ENCODE peak calls at places on chromosomes 3 and 15, in nine cellular contexts. Z, Q, U, W, A, D, I, V and M are unnamed samples.

GRCh38 chr15:68492855-68493254 is 60.9 kb upstream of the ITGA11 start:
- DNase-seq in Z (no peak), Q (no peak), U (no peak), W (no peak), A (no peak), D (no peak), I (no peak), V (no peak), M (no peak)

GRCh38 chr3:28651159-28651558 is 302.5 kb upstream of the AZI2 start:
- DNase-seq in Z (no peak), Q (no peak), U (peak), W (no peak), A (no peak), D (no peak), I (no peak), V (peak), M (no peak)

GRCh38 chr15:57440167-57440566 is 63.9 kb downstream of the CGNL1 start:
- DNase-seq in Z (no peak), Q (no peak), U (no peak), W (no peak), A (no peak), D (no peak), I (no peak), V (no peak), M (no peak)

GRCh38 chr15:78364233-78364632 is 24.1 kb downstream of the CRABP1 start:
- DNase-seq in Z (no peak), Q (no peak), U (peak), W (no peak), A (no peak), D (no peak), I (no peak), V (peak), M (no peak)

GRCh38 chr3:61178167-61178566 is 73.1 kb downstream of the FHIT start:
- DNase-seq in Z (no peak), Q (no peak), U (no peak), W (no peak), A (no peak), D (no peak), I (no peak), V (no peak), M (no peak)

GRCh38 chr3:86958534-86958933 is 32.4 kb downstream of the VGLL3 start:
- DNase-seq in Z (no peak), Q (no peak), U (peak), W (no peak), A (no peak), D (no peak), I (no peak), V (no peak), M (no peak)

GRCh38 chr3:155354658-155355057 is 61.2 kb upstream of the STRIT1 start:
- DNase-seq in Z (peak), Q (no peak), U (no peak), W (no peak), A (no peak), D (no peak), I (no peak), V (no peak), M (no peak)

GRCh38 chr3:129934234-129935123 is 40.0 kb upstream of the TRH start:
- DNase-seq in Z (peak), Q (no peak), U (peak), W (peak), A (peak), D (peak), I (no peak), V (peak), M (no peak)

GRCh38 chr3:149368850-149369497 is 8.5 kb downstream of the TM4SF1 start:
- DNase-seq in Z (no peak), Q (no peak), U (peak), W (no peak), A (no peak), D (no peak), I (no peak), V (no peak), M (no peak)

GRCh38 chr3:54138937-54139547 is 16.7 kb downstream of the CACNA2D3 start:
- DNase-seq in Z (no peak), Q (no peak), U (no peak), W (no peak), A (no peak), D (no peak), I (no peak), V (no peak), M (no peak)

GRCh38 chr3:48798998-48799397 is 48.7 kb downstream of the PRKAR2A start:
- DNase-seq in Z (no peak), Q (no peak), U (no peak), W (peak), A (no peak), D (no peak), I (peak), V (no peak), M (no peak)

GRCh38 chr3:71972031-71972430 is 187.1 kb upstream of the PROK2 start:
- DNase-seq in Z (no peak), Q (no peak), U (peak), W (no peak), A (no peak), D (no peak), I (no peak), V (peak), M (no peak)

GRCh38 chr15:93035953-93036810 is 52.8 kb downstream of the RGMA start:
- DNase-seq in Z (peak), Q (peak), U (peak), W (peak), A (no peak), D (peak), I (peak), V (peak), M (no peak)

GRCh38 chr15:56732135-56732880 is 1.0 kb downstream of the ZNF280D start:
- DNase-seq in Z (peak), Q (no peak), U (peak), W (peak), A (no peak), D (peak), I (no peak), V (peak), M (no peak)

GRCh38 chr3:182533394-182533793 is 259.9 kb upstream of the ATP11B start:
- DNase-seq in Z (no peak), Q (no peak), U (no peak), W (peak), A (no peak), D (no peak), I (no peak), V (peak), M (no peak)

GRCh38 chr3:34229871-34230270 is 431.4 kb downstream of the PDCD6IP start:
- DNase-seq in Z (no peak), Q (no peak), U (no peak), W (peak), A (no peak), D (no peak), I (no peak), V (no peak), M (no peak)

GRCh38 chr3:184674626-184675025 is 37.2 kb downstream of the MAGEF1 start:
- DNase-seq in Z (no peak), Q (no peak), U (no peak), W (no peak), A (no peak), D (no peak), I (no peak), V (no peak), M (no peak)

GRCh38 chr3:60949146-60949545 is 302.1 kb downstream of the FHIT start:
- DNase-seq in Z (no peak), Q (no peak), U (no peak), W (no peak), A (no peak), D (no peak), I (no peak), V (no peak), M (no peak)

GRCh38 chr3:123406598-123406997 is 42.3 kb downstream of the ADCY5 start:
- DNase-seq in Z (no peak), Q (no peak), U (no peak), W (no peak), A (no peak), D (no peak), I (peak), V (peak), M (no peak)

GRCh38 chr3:64684715-64685261 is 3.0 kb downstream of the ADAMTS9 start:
- DNase-seq in Z (peak), Q (no peak), U (peak), W (no peak), A (peak), D (no peak), I (peak), V (no peak), M (no peak)

GRCh38 chr3:7917443-7918151 is 584.0 kb upstream of the LMCD1 start:
- DNase-seq in Z (no peak), Q (no peak), U (no peak), W (no peak), A (no peak), D (no peak), I (no peak), V (no peak), M (no peak)